ENCODE peak calls at places on chromosomes 11 and 22, in five cellular contexts. V, N, C, D and E are unnamed samples.

GRCh38 chr11:17063171-17064002 is 14.1 kb downstream of the RPS13 start:
- DNase-seq in V (peak), N (peak), C (peak), D (peak), E (peak)

GRCh38 chr11:19742595-19743292 is 30.1 kb downstream of the NAV2 start:
- DNase-seq in V (peak), N (peak), C (peak), D (peak), E (peak)

GRCh38 chr11:87463486-87464102 is 425.9 kb downstream of the TMEM135 start:
- DNase-seq in V (peak), N (no peak), C (no peak), D (peak), E (no peak)

GRCh38 chr11:11279956-11280689 is 72.9 kb downstream of the CSNK2A3 start:
- DNase-seq in V (peak), N (no peak), C (no peak), D (no peak), E (no peak)

GRCh38 chr11:118634435-118635236 is 27.2 kb downstream of the PHLDB1 start:
- DNase-seq in V (peak), N (peak), C (peak), D (no peak), E (peak)

GRCh38 chr11:101860694-101861371 is 54.0 kb upstream of the CEP126 start:
- DNase-seq in V (peak), N (peak), C (no peak), D (peak), E (peak)

GRCh38 chr11:62832346-62833234 is at the start of gene TEX54:
- DNase-seq in V (no peak), N (peak), C (peak), D (no peak), E (no peak)

GRCh38 chr11:73330569-73331093 is 22.6 kb downstream of the ARHGEF17 start:
- DNase-seq in V (peak), N (no peak), C (no peak), D (peak), E (no peak)

GRCh38 chr11:8905528-8906165 is 5.3 kb upstream of the AKIP1 start:
- DNase-seq in V (no peak), N (no peak), C (no peak), D (peak), E (no peak)

GRCh38 chr22:36948273-36949055 is 35.0 kb downstream of the CSF2RB start:
- DNase-seq in V (no peak), N (no peak), C (no peak), D (no peak), E (no peak)

GRCh38 chr22:28072066-28072465 is 153.0 kb upstream of the PITPNB start:
- DNase-seq in V (no peak), N (no peak), C (no peak), D (no peak), E (no peak)

GRCh38 chr11:2794947-2795346 is 90.6 kb downstream of the CDKN1C start:
- DNase-seq in V (no peak), N (peak), C (peak), D (no peak), E (no peak)

GRCh38 chr11:69200331-69201047 is 44.8 kb downstream of the SMIM38 start:
- DNase-seq in V (peak), N (no peak), C (no peak), D (no peak), E (no peak)

GRCh38 chr11:68329993-68330699 is 17.8 kb downstream of the LRP5 start:
- DNase-seq in V (peak), N (no peak), C (no peak), D (no peak), E (no peak)

GRCh38 chr11:109808569-109808968 is 284.6 kb upstream of the ZC3H12C start:
- DNase-seq in V (no peak), N (no peak), C (no peak), D (no peak), E (no peak)

GRCh38 chr11:86214710-86215109 is 29.8 kb upstream of the EED start:
- DNase-seq in V (no peak), N (no peak), C (no peak), D (no peak), E (no peak)

GRCh38 chr11:112100457-112100856 is 13.8 kb downstream of the SDHD start:
- DNase-seq in V (no peak), N (no peak), C (no peak), D (no peak), E (no peak)

GRCh38 chr11:20453657-20454316 is 66.3 kb downstream of the PRMT3 start:
- DNase-seq in V (no peak), N (no peak), C (no peak), D (no peak), E (no peak)

GRCh38 chr22:39543095-39543494 is 10.5 kb upstream of the RPS19BP1 start:
- DNase-seq in V (peak), N (no peak), C (no peak), D (peak), E (no peak)

GRCh38 chr22:28923826-28924732 is 40.7 kb downstream of the ZNRF3 start:
- DNase-seq in V (peak), N (peak), C (peak), D (no peak), E (peak)

GRCh38 chr11:7514099-7514725 is 413 bp downstream of the PPFIBP2 start:
- DNase-seq in V (peak), N (no peak), C (peak), D (peak), E (no peak)

GRCh38 chr11:35318977-35319925 is 100.1 kb downstream of the SLC1A2 start:
- DNase-seq in V (no peak), N (no peak), C (no peak), D (no peak), E (no peak)

GRCh38 chr11:120178441-120179070 is 32.3 kb upstream of the OAF start:
- DNase-seq in V (no peak), N (no peak), C (no peak), D (no peak), E (peak)

GRCh38 chr22:48700180-48700565 is 1127.5 kb downstream of the BRD1 start:
- DNase-seq in V (no peak), N (no peak), C (no peak), D (no peak), E (no peak)

GRCh38 chr11:40289370-40289769 is 1170.1 kb downstream of the LRRC4C start:
- DNase-seq in V (peak), N (no peak), C (no peak), D (no peak), E (no peak)

GRCh38 chr11:122099345-122100045 is 16.5 kb downstream of the BLID start:
- DNase-seq in V (no peak), N (no peak), C (no peak), D (no peak), E (no peak)

GRCh38 chr22:20589614-20590476 is 82.4 kb downstream of the MED15 start:
- DNase-seq in V (no peak), N (no peak), C (peak), D (no peak), E (no peak)

GRCh38 chr22:20591660-20592310 is 84.4 kb downstream of the MED15 start:
- DNase-seq in V (peak), N (peak), C (peak), D (no peak), E (no peak)

GRCh38 chr22:20591295-20591645 is 83.9 kb downstream of the MED15 start:
- DNase-seq in V (no peak), N (no peak), C (peak), D (no peak), E (no peak)

GRCh38 chr22:20588843-20589581 is 81.6 kb downstream of the MED15 start:
- DNase-seq in V (no peak), N (no peak), C (peak), D (no peak), E (no peak)

DNA sequence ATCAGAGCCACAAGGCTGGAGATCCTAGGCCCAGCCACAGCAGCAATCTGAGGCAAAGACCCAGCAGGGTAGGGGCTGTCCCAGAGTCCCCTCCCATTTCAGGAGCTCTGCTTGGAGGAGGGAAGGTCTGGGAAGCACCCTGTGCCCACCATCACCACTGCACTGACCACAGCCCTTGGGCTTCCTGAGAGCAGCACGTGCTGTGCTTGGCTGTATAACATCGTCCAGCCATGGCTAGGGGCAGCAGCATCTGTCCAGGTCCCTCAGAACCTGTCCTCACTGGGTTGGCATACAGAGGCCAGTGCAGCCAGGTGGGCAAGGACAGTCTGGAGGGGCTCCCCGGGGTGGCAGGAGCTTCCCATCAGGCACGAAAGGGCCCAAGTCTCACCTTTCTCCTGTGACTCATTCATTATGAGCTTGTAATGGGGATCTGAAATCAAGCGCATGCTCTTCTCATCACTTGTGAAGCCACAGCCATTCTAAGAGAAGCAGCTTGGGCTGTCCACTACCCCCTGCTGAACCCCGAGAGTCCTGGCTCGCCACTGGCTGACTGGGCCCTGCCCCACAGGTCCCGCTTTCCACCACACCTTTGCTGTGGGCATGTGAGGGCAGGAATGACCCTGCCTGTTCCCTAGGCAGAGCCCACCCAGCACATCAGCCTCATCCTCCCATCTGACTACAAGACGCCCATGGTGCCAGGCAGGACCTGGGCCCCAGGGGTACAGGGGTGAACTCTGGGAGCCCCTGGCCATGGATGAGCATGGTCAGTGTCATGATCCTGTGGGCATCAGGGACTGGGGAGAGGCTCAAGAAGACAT is 83.3 kb downstream of the MED15 start:
- DNase-seq in V (no peak), N (no peak), C (peak), D (no peak), E (no peak)
- TF ChIP-seq CTCF in V (no peak), N (no peak), C (no peak), D (no peak), E (no peak)

GRCh38 chr11:65559951-65560537 is 1.9 kb upstream of the LTBP3 start:
- DNase-seq in V (no peak), N (no peak), C (no peak), D (peak), E (no peak)
- H3K27ac ChIP-seq in V (no peak), N (peak), C (peak), D (peak), E (peak)

GRCh38 chr11:117096140-117096972 is 1.9 kb downstream of the SIK3 start:
- DNase-seq in V (peak), N (no peak), C (no peak), D (no peak), E (no peak)
- TF ChIP-seq CTCF in V (no peak), N (no peak), C (no peak), D (no peak), E (no peak)

GRCh38 chr11:124763156-124763947 is 1.3 kb upstream of the ESAM start:
- DNase-seq in V (peak), N (peak), C (peak), D (no peak), E (peak)
- H3K27ac ChIP-seq in V (peak), N (peak), C (no peak), D (peak), E (no peak)

GRCh38 chr22:31561238-31561887 is 65.0 kb downstream of the SFI1 start:
- DNase-seq in V (peak), N (peak), C (peak), D (peak), E (peak)
- TF ChIP-seq CTCF in V (peak), N (no peak), C (peak), D (peak), E (peak)

GRCh38 chr11:92770419-92770818 is 199.0 kb upstream of the MTNR1B start:
- DNase-seq in V (no peak), N (no peak), C (no peak), D (no peak), E (no peak)
- H3K27ac ChIP-seq in V (no peak), N (no peak), C (no peak), D (no peak), E (no peak)

GRCh38 chr11:124889692-124890091 is 8.0 kb downstream of the ROBO4 start:
- DNase-seq in V (no peak), N (no peak), C (no peak), D (no peak), E (no peak)

GRCh38 chr11:124892131-124892530 is 5.5 kb downstream of the ROBO4 start:
- DNase-seq in V (no peak), N (no peak), C (no peak), D (no peak), E (no peak)

GRCh38 chr11:124890701-124891389 is 6.8 kb downstream of the ROBO4 start:
- DNase-seq in V (no peak), N (no peak), C (no peak), D (no peak), E (no peak)

GRCh38 chr11:124892750-124893454 is 4.8 kb downstream of the ROBO4 start:
- DNase-seq in V (no peak), N (no peak), C (no peak), D (no peak), E (no peak)

GRCh38 chr11:124891390-124891861 is 6.2 kb downstream of the ROBO4 start:
- DNase-seq in V (peak), N (no peak), C (no peak), D (no peak), E (no peak)
- TF ChIP-seq CTCF in V (no peak), N (no peak), C (no peak), D (no peak), E (no peak)

DNA sequence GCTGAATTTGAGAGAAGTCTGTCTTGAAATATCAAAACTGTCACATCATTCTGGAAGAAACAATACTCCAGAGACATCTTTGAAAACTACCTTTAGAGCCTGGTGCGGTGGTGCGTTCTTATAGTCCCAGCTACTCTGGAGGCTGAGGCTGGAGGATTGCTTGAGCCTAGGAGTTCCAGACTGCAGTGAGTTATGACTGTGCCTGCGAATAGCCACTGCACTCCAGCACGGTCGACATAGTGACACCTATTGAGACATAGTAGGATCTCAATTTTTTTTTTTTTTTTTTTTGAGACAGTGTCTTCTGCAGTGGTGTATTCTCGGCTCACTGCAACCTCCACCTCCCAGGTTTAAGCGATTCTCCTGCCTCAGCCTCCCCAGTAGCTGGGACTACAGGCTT is 11.5 kb upstream of the AIFM3 start:
- DNase-seq in V (no peak), N (no peak), C (no peak), D (no peak), E (no peak)
- H3K27ac ChIP-seq in V (no peak), N (no peak), C (no peak), D (no peak), E (no peak)

DNA sequence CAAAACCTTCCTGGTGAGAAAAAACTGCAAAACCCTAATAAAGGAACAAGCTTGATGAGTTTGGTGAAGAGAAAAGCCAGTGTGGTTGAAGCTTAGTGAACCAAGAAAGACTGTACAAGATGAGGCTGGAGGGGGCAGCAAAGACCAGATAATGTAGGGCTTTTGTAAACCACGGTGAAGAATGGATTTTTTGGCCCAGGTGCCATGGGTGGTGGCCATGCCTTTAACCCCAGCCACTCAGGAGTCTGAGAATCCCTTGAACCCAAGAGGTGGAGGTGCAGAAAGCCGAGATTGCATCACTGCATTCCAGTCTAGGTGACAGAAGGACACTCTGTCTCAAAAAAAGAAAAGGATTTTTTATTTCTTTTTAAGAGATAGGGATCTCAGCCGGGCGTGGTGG is 5.0 kb upstream of the ZDHHC5 start:
- DNase-seq in V (peak), N (no peak), C (no peak), D (no peak), E (no peak)
- TF ChIP-seq CTCF in V (peak), N (no peak), C (no peak), D (no peak), E (no peak)